ENCODE peak calls at places on chromosomes 4 and X, in five cellular contexts. Z, O, F, M and R are unnamed samples.

GRCh38 chrX:69019073-69019890 is 146.0 kb downstream of the PJA1 start:
- DNase-seq in Z (no peak), O (no peak), F (no peak), M (no peak), R (no peak)

GRCh38 chr4:1266881-1267763 is 18.2 kb upstream of the CTBP1 start:
- DNase-seq in Z (no peak), O (no peak), F (no peak), M (no peak), R (no peak)

GRCh38 chr4:77605210-77605902 is at the start of gene CXCL13:
- DNase-seq in Z (no peak), O (no peak), F (no peak), M (no peak), R (no peak)

GRCh38 chrX:150036181-150036580 is 97.9 kb upstream of the EOLA2 start:
- DNase-seq in Z (peak), O (peak), F (peak), M (no peak), R (peak)

GRCh38 chr4:112938461-112939058 is 110.9 kb upstream of the ANK2 start:
- DNase-seq in Z (peak), O (no peak), F (peak), M (peak), R (peak)

GRCh38 chr4:119016636-119017035 is 119.0 kb upstream of the MYOZ2 start:
- DNase-seq in Z (peak), O (no peak), F (peak), M (no peak), R (peak)

GRCh38 chrX:9670136-9670905 is 95.3 kb downstream of the GPR143 start:
- DNase-seq in Z (no peak), O (no peak), F (peak), M (peak), R (peak)

GRCh38 chr4:7647932-7648812 is 213.4 kb upstream of the PSAPL1 start:
- DNase-seq in Z (peak), O (no peak), F (peak), M (no peak), R (no peak)

GRCh38 chr4:160318567-160319220 is 1215.8 kb downstream of the RAPGEF2 start:
- DNase-seq in Z (no peak), O (no peak), F (peak), M (peak), R (no peak)

GRCh38 chrX:19602866-19603620 is 87.7 kb upstream of the MAP3K15 start:
- DNase-seq in Z (peak), O (no peak), F (peak), M (peak), R (peak)

GRCh38 chr4:150683775-150684350 is 101.9 kb downstream of the MAB21L2 start:
- DNase-seq in Z (no peak), O (no peak), F (no peak), M (no peak), R (no peak)

GRCh38 chrX:101260435-101260834 is 30.7 kb downstream of the TAF7L start:
- DNase-seq in Z (peak), O (no peak), F (no peak), M (no peak), R (peak)

GRCh38 chr4:93911671-93912070 is 83.1 kb downstream of the ATOH1 start:
- DNase-seq in Z (no peak), O (no peak), F (no peak), M (no peak), R (no peak)

GRCh38 chrX:149370097-149370496 is 135.0 kb downstream of the IDS start:
- DNase-seq in Z (no peak), O (no peak), F (peak), M (no peak), R (no peak)

GRCh38 chr4:157220026-157220881 is at the start of gene GRIA2:
- DNase-seq in Z (peak), O (peak), F (peak), M (peak), R (peak)

GRCh38 chrX:48451708-48452107 is 18.4 kb downstream of the SLC38A5 start:
- DNase-seq in Z (no peak), O (no peak), F (no peak), M (no peak), R (no peak)

GRCh38 chrX:103533428-103534216 is 14.3 kb upstream of the RAB40A start:
- DNase-seq in Z (peak), O (peak), F (peak), M (peak), R (peak)

GRCh38 chr4:78179188-78179587 is 122.1 kb downstream of the FRAS1 start:
- DNase-seq in Z (no peak), O (no peak), F (no peak), M (no peak), R (no peak)

GRCh38 chrX:149871940-149872339 is 9.0 kb upstream of the MAGEA8 start:
- DNase-seq in Z (peak), O (no peak), F (no peak), M (no peak), R (no peak)

GRCh38 chr4:53591372-53591892 is at the start of gene LNX1:
- DNase-seq in Z (no peak), O (peak), F (no peak), M (no peak), R (no peak)

GRCh38 chrX:8364369-8365141 is 100.1 kb upstream of the VCX3B start:
- DNase-seq in Z (no peak), O (no peak), F (no peak), M (no peak), R (no peak)

GRCh38 chrX:21986596-21986995 is 45.5 kb upstream of the PHEX start:
- DNase-seq in Z (peak), O (no peak), F (no peak), M (no peak), R (peak)

GRCh38 chr4:143026459-143027170 is 158.1 kb upstream of the USP38 start:
- DNase-seq in Z (peak), O (no peak), F (no peak), M (no peak), R (peak)

GRCh38 chrX:23271011-23271410 is 63.6 kb upstream of the PTCHD1 start:
- DNase-seq in Z (no peak), O (no peak), F (no peak), M (no peak), R (no peak)

GRCh38 chrX:107674480-107675364 is 46.4 kb downstream of the PRPS1 start:
- DNase-seq in Z (peak), O (peak), F (peak), M (no peak), R (peak)

GRCh38 chrX:124280294-124280902 is 52.1 kb upstream of the TEX13D start:
- DNase-seq in Z (no peak), O (no peak), F (no peak), M (no peak), R (no peak)

GRCh38 chr4:83362492-83363329 is 28.1 kb upstream of the HPSE start:
- DNase-seq in Z (peak), O (no peak), F (peak), M (peak), R (peak)

GRCh38 chrX:24395775-24396174 is 35.3 kb downstream of the SUPT20HL1 start:
- DNase-seq in Z (peak), O (peak), F (peak), M (peak), R (peak)

GRCh38 chr4:29277381-29277780 is 1442.8 kb upstream of the PCDH7 start:
- DNase-seq in Z (peak), O (no peak), F (peak), M (peak), R (peak)

GRCh38 chr4:61786226-61786625 is 586.1 kb downstream of the ADGRL3 start:
- DNase-seq in Z (no peak), O (no peak), F (no peak), M (no peak), R (no peak)

GRCh38 chr4:37928896-37929537 is 31.2 kb upstream of the PTTG2 start:
- DNase-seq in Z (peak), O (no peak), F (peak), M (no peak), R (no peak)

GRCh38 chr4:99612281-99612680 is 37.7 kb downstream of the MTTP start:
- DNase-seq in Z (peak), O (no peak), F (no peak), M (no peak), R (no peak)

GRCh38 chrX:109393859-109394258 is 88.0 kb downstream of the GUCY2F start:
- DNase-seq in Z (peak), O (no peak), F (no peak), M (no peak), R (no peak)

GRCh38 chr4:5749568-5749967 is 38.6 kb downstream of the EVC start:
- DNase-seq in Z (no peak), O (no peak), F (no peak), M (no peak), R (no peak)

GRCh38 chr4:3007724-3008123 is 44.4 kb downstream of the GRK4 start:
- DNase-seq in Z (no peak), O (no peak), F (no peak), M (no peak), R (no peak)

GRCh38 chr4:3010998-3011397 is 47.6 kb downstream of the GRK4 start:
- DNase-seq in Z (peak), O (no peak), F (peak), M (peak), R (peak)

GRCh38 chr4:3011456-3012220 is 48.3 kb downstream of the GRK4 start:
- DNase-seq in Z (no peak), O (no peak), F (no peak), M (no peak), R (no peak)

GRCh38 chr4:3010577-3010976 is 47.2 kb downstream of the GRK4 start:
- DNase-seq in Z (peak), O (no peak), F (no peak), M (no peak), R (no peak)

GRCh38 chr4:3009422-3009821 is 46.1 kb downstream of the GRK4 start:
- DNase-seq in Z (peak), O (no peak), F (peak), M (no peak), R (peak)
- TF ChIP-seq CTCF in Z (peak), O (peak), F (peak), M (peak), R (no peak)

DNA sequence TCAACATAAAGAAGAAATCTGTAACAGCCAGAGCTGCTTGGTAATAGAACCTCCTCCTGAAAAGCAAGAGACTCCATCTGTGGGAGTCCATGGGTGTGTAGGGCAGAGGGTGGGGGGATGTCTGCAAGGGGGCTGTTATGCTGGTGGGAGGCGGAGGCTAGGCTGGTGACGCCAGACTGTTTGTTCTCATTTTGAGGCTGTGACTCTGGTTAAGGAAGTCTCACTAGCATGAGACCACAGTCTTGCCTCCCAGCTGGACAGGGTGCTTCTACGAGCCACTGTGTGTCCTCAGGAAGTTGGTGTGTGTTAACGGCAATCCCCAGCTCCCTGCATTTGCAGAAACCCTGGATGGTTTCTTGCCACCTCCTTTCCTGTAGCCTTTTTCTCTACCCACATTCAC is 79.8 kb downstream of the NSUN7 start:
- DNase-seq in Z (no peak), O (no peak), F (no peak), M (no peak), R (no peak)
- H3K4me3 ChIP-seq in Z (no peak), O (no peak), F (no peak), M (no peak), R (no peak)

DNA sequence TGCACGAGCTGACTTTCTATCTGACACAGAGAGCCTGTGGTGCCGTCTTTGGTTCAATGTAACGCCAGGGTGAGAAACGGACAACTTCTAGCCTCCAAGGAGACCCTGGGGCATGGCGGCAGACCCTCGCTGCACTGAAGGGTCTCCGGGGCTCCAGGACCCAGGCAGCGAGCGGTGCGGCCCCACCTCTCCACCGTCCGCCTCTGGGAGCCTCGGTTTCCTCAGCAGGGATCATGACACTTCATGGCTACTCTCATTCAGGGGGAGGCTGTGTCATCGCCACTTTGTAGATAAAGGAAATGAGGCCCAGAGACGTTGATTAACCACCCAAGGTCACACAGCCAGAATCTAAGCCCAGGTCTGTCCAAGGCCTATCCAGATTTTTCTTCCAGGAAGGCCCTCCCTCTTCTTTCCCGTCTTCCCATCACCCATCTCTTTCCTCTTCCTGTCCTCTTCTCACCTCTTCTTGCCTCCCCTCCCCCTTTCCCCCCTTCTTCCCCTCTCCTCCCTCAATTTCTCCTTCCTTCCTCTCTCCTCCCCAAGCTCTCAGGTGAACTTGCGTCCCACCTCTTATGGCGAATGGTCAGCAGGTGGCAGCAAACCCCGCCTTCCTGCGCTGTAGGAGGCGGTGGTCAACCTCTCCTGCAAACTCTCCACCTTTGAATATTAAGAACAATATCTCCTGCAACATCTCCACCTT is 69.3 kb upstream of the HMX1 start:
- DNase-seq in Z (no peak), O (no peak), F (no peak), M (no peak), R (no peak)
- TF ChIP-seq CTCF in Z (no peak), O (peak), F (no peak), M (no peak), R (no peak)

GRCh38 chr4:35525192-35525978 is 718.9 kb downstream of the ARAP2 start:
- DNase-seq in Z (no peak), O (no peak), F (no peak), M (no peak), R (no peak)
- H3K4me3 ChIP-seq in Z (no peak), O (no peak), F (no peak), M (no peak), R (no peak)

GRCh38 chrX:7047951-7048350 is 99.6 kb upstream of the STS start:
- DNase-seq in Z (no peak), O (no peak), F (no peak), M (no peak), R (no peak)
- TF ChIP-seq CTCF in Z (no peak), O (no peak), F (no peak), M (no peak), R (no peak)

DNA sequence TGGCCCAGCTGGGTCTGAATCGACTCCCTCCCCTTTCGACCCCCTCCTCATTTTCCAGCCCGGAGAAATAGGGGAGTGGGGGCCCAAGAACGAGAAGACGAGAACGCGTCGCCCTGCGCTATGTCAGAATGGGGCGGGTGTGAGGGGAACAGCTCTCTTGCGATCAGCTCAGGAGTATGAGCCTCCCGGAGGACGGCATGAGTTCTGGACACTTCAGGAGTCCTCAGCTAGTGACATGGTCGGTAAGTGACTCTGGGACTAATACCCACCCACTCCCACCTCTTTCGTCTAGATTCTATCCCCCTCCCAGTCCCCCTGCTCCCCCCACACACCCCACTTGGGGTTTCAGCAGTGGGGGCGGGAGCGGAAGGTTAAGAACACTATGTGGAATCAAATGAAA is 944 bp downstream of the KLF8 start:
- DNase-seq in Z (peak), O (no peak), F (no peak), M (no peak), R (no peak)
- H3K4me3 ChIP-seq in Z (peak), O (no peak), F (peak), M (peak), R (no peak)

GRCh38 chrX:136954930-136955329 is 74.4 kb upstream of the RBMX start:
- DNase-seq in Z (peak), O (no peak), F (peak), M (peak), R (peak)

GRCh38 chrX:136950206-136950605 is 69.7 kb upstream of the RBMX start:
- DNase-seq in Z (no peak), O (no peak), F (no peak), M (no peak), R (no peak)

GRCh38 chrX:136953867-136954787 is 73.6 kb upstream of the RBMX start:
- DNase-seq in Z (peak), O (peak), F (peak), M (peak), R (peak)
- TF ChIP-seq CTCF in Z (peak), O (peak), F (peak), M (peak), R (peak)